ENCODE peak calls at places on chromosomes 1 and 21, in four cellular contexts. One of them, this sample, is unnamed.

GRCh38 chr1:37360011-37360410 is 114.4 kb upstream of the ZC3H12A start:
- DNase-seq in WTC11: no peak
- DNase-seq in DND-41: no peak
- DNase-seq in lung: no peak
- DNase-seq in this sample: no peak

GRCh38 chr1:9842073-9842711 is 18.4 kb upstream of the CLSTN1 start:
- DNase-seq in WTC11: no peak
- DNase-seq in DND-41: no peak
- DNase-seq in lung: no peak
- DNase-seq in this sample: no peak

GRCh38 chr1:93255222-93256079 is 74.9 kb downstream of the CCDC18 start:
- DNase-seq in WTC11: no peak
- DNase-seq in DND-41: no peak
- DNase-seq in lung: no peak
- DNase-seq in this sample: no peak

GRCh38 chr21:38236232-38236631 is 20.6 kb upstream of the KCNJ15 start:
- DNase-seq in WTC11: no peak
- DNase-seq in DND-41: no peak
- DNase-seq in lung: no peak
- DNase-seq in this sample: no peak

GRCh38 chr1:45522324-45523104 is 830 bp upstream of the PRDX1 start:
- DNase-seq in WTC11: peak
- DNase-seq in DND-41: no peak
- DNase-seq in lung: no peak
- DNase-seq in this sample: no peak

GRCh38 chr1:116769561-116769977 is 15.3 kb downstream of the CD2 start:
- DNase-seq in WTC11: no peak
- DNase-seq in DND-41: peak
- DNase-seq in lung: no peak
- DNase-seq in this sample: peak

GRCh38 chr1:58852731-58853485 is 69.1 kb upstream of the JUN start:
- DNase-seq in WTC11: peak
- DNase-seq in DND-41: no peak
- DNase-seq in lung: no peak
- DNase-seq in this sample: no peak

GRCh38 chr1:166151804-166152203 is 15.0 kb downstream of the FAM78B start:
- DNase-seq in WTC11: no peak
- DNase-seq in DND-41: no peak
- DNase-seq in lung: no peak
- DNase-seq in this sample: no peak

GRCh38 chr1:42737257-42737656 is 2.8 kb downstream of the CLDN19 start:
- DNase-seq in WTC11: no peak
- DNase-seq in DND-41: no peak
- DNase-seq in lung: peak
- DNase-seq in this sample: peak

GRCh38 chr21:16330340-16331319 is 600.8 kb downstream of the USP25 start:
- DNase-seq in WTC11: peak
- DNase-seq in DND-41: peak
- DNase-seq in lung: no peak
- DNase-seq in this sample: peak

GRCh38 chr21:39915881-39916280 is 48.6 kb downstream of the PCP4 start:
- DNase-seq in WTC11: no peak
- DNase-seq in DND-41: no peak
- DNase-seq in lung: no peak
- DNase-seq in this sample: no peak

GRCh38 chr1:13735168-13735930 is 35.4 kb downstream of the PRDM2 start:
- DNase-seq in WTC11: no peak
- DNase-seq in DND-41: no peak
- DNase-seq in lung: no peak
- DNase-seq in this sample: no peak

GRCh38 chr1:161168906-161169305 is 2.7 kb downstream of the PPOX start:
- DNase-seq in WTC11: no peak
- DNase-seq in DND-41: no peak
- DNase-seq in lung: no peak
- DNase-seq in this sample: no peak

GRCh38 chr21:15401331-15401730 is 328.5 kb upstream of the USP25 start:
- DNase-seq in WTC11: no peak
- DNase-seq in DND-41: no peak
- DNase-seq in lung: no peak
- DNase-seq in this sample: no peak

GRCh38 chr1:216154063-216154462 is 269.2 kb downstream of the USH2A start:
- DNase-seq in WTC11: no peak
- DNase-seq in DND-41: no peak
- DNase-seq in lung: no peak
- DNase-seq in this sample: no peak

GRCh38 chr1:93732514-93732913 is 50.9 kb upstream of the BCAR3 start:
- DNase-seq in WTC11: no peak
- DNase-seq in DND-41: no peak
- DNase-seq in lung: no peak
- DNase-seq in this sample: no peak

GRCh38 chr1:85473390-85473789 is 8.4 kb upstream of the DDAH1 start:
- DNase-seq in WTC11: no peak
- DNase-seq in DND-41: no peak
- DNase-seq in lung: peak
- DNase-seq in this sample: no peak

GRCh38 chr1:27366411-27367159 is at the start of gene MAP3K6:
- DNase-seq in WTC11: peak
- DNase-seq in DND-41: peak
- DNase-seq in lung: peak
- DNase-seq in this sample: peak

GRCh38 chr1:110463695-110464094 is 12.7 kb downstream of the PROK1 start:
- DNase-seq in WTC11: no peak
- DNase-seq in DND-41: no peak
- DNase-seq in lung: no peak
- DNase-seq in this sample: no peak

GRCh38 chr1:86018311-86018923 is 138.2 kb downstream of the COL24A1 start:
- DNase-seq in WTC11: peak
- DNase-seq in DND-41: peak
- DNase-seq in lung: no peak
- DNase-seq in this sample: peak

GRCh38 chr21:15063081-15063820 is 1.5 kb downstream of the NRIP1 start:
- DNase-seq in WTC11: no peak
- DNase-seq in DND-41: peak
- DNase-seq in lung: no peak
- DNase-seq in this sample: no peak

GRCh38 chr21:33039542-33039941 is 13.8 kb downstream of the OLIG2 start:
- DNase-seq in WTC11: no peak
- DNase-seq in DND-41: no peak
- DNase-seq in lung: no peak
- DNase-seq in this sample: no peak

GRCh38 chr1:27557596-27558340 is 46.2 kb downstream of the AHDC1 start:
- DNase-seq in WTC11: peak
- DNase-seq in DND-41: no peak
- DNase-seq in lung: peak
- DNase-seq in this sample: no peak

GRCh38 chr1:145963218-145964019 is 956 bp downstream of the ANKRD34A start:
- DNase-seq in WTC11: no peak
- DNase-seq in DND-41: no peak
- DNase-seq in lung: no peak
- DNase-seq in this sample: no peak

GRCh38 chr1:89953072-89953626 is 41.8 kb upstream of the ZNF326 start:
- DNase-seq in WTC11: peak
- DNase-seq in DND-41: peak
- DNase-seq in lung: no peak
- DNase-seq in this sample: no peak
- TF ChIP-seq CTCF in WTC11: no peak
- TF ChIP-seq CTCF in DND-41: peak
- TF ChIP-seq CTCF in lung: no peak
- TF ChIP-seq CTCF in this sample: peak

GRCh38 chr1:197692965-197693364 is 82.3 kb downstream of the DENND1B start:
- DNase-seq in WTC11: no peak
- DNase-seq in DND-41: no peak
- DNase-seq in lung: no peak
- DNase-seq in this sample: peak
- TF ChIP-seq CTCF in WTC11: no peak
- TF ChIP-seq CTCF in DND-41: no peak
- TF ChIP-seq CTCF in lung: no peak
- TF ChIP-seq CTCF in this sample: peak

GRCh38 chr1:225567789-225568188 is 85.1 kb downstream of the ENAH start:
- DNase-seq in WTC11: no peak
- DNase-seq in DND-41: no peak
- DNase-seq in lung: no peak
- DNase-seq in this sample: no peak
- TF ChIP-seq CTCF in WTC11: no peak
- TF ChIP-seq CTCF in DND-41: peak
- TF ChIP-seq CTCF in lung: no peak
- TF ChIP-seq CTCF in this sample: no peak

GRCh38 chr1:35301674-35302392 is 33.3 kb downstream of the ZMYM4 start:
- DNase-seq in WTC11: no peak
- DNase-seq in DND-41: no peak
- DNase-seq in lung: no peak
- DNase-seq in this sample: no peak

GRCh38 chr1:35294809-35295208 is 26.3 kb downstream of the ZMYM4 start:
- DNase-seq in WTC11: no peak
- DNase-seq in DND-41: no peak
- DNase-seq in lung: no peak
- DNase-seq in this sample: no peak

GRCh38 chr1:35300376-35300775 is 31.9 kb downstream of the ZMYM4 start:
- DNase-seq in WTC11: no peak
- DNase-seq in DND-41: no peak
- DNase-seq in lung: no peak
- DNase-seq in this sample: no peak

DNA sequence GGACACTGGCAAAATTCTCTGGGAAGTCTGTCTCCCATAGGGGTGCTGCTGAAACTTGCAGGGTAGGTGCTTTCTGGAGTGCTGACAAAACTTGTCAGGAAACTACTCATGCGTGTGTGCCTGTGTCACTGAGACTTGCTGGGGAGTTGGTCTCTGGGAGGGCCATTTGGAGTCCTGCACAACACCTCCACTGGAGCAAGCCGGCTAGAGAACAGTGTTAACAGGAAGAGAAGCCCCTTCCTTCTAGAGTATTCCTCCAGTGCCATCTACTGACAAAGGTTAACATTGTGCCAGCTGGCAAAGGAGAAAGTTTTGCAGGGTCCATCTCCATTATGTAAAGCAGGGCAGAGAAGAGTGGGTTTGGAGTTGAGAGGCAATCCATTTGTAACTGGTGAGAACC is 30.0 kb downstream of the ZMYM4 start:
- DNase-seq in WTC11: peak
- DNase-seq in DND-41: peak
- DNase-seq in lung: no peak
- DNase-seq in this sample: peak
- TF ChIP-seq CTCF in WTC11: no peak
- TF ChIP-seq CTCF in DND-41: peak
- TF ChIP-seq CTCF in lung: peak
- TF ChIP-seq CTCF in this sample: peak

GRCh38 chr21:42679319-42679981 is 26.0 kb downstream of the PDE9A start:
- DNase-seq in WTC11: peak
- DNase-seq in DND-41: no peak
- DNase-seq in lung: no peak
- DNase-seq in this sample: no peak
- TF ChIP-seq CTCF in WTC11: no peak
- TF ChIP-seq CTCF in DND-41: peak
- TF ChIP-seq CTCF in lung: no peak
- TF ChIP-seq CTCF in this sample: no peak

GRCh38 chr1:31621498-31621820 is 4.0 kb downstream of the HCRTR1 start:
- DNase-seq in WTC11: no peak
- DNase-seq in DND-41: no peak
- DNase-seq in lung: no peak
- DNase-seq in this sample: no peak
- TF ChIP-seq CTCF in WTC11: no peak
- TF ChIP-seq CTCF in DND-41: no peak
- TF ChIP-seq CTCF in lung: no peak
- TF ChIP-seq CTCF in this sample: no peak

GRCh38 chr1:1303736-1304135 is 4.0 kb downstream of the ACAP3 start:
- DNase-seq in WTC11: no peak
- DNase-seq in DND-41: no peak
- DNase-seq in lung: no peak
- DNase-seq in this sample: no peak

GRCh38 chr1:1299686-1300351 is 7.9 kb downstream of the ACAP3 start:
- DNase-seq in WTC11: peak
- DNase-seq in DND-41: no peak
- DNase-seq in lung: no peak
- DNase-seq in this sample: no peak

GRCh38 chr1:1300352-1300739 is 7.4 kb downstream of the ACAP3 start:
- DNase-seq in WTC11: no peak
- DNase-seq in DND-41: no peak
- DNase-seq in lung: no peak
- DNase-seq in this sample: no peak

GRCh38 chr1:1302951-1303509 is 4.7 kb downstream of the ACAP3 start:
- DNase-seq in WTC11: no peak
- DNase-seq in DND-41: no peak
- DNase-seq in lung: no peak
- DNase-seq in this sample: no peak

GRCh38 chr1:1302006-1302430 is 5.7 kb downstream of the ACAP3 start:
- DNase-seq in WTC11: peak
- DNase-seq in DND-41: peak
- DNase-seq in lung: no peak
- DNase-seq in this sample: no peak
- TF ChIP-seq CTCF in WTC11: peak
- TF ChIP-seq CTCF in DND-41: peak
- TF ChIP-seq CTCF in lung: no peak
- TF ChIP-seq CTCF in this sample: peak